ENCODE peak calls at places on chromosome 5, in seven cellular contexts. G, P, B, R, F, V and N are unnamed samples.

GRCh38 chr5:773517-774264 is 10.8 kb downstream of the ZDHHC11B start:
- DNase-seq in G (no peak), P (no peak), B (no peak), R (no peak), F (no peak), V (no peak), N (no peak)

GRCh38 chr5:106964102-106964501 is 706.6 kb downstream of the EFNA5 start:
- DNase-seq in G (no peak), P (no peak), B (no peak), R (peak), F (no peak), V (no peak), N (peak)

GRCh38 chr5:93582677-93583524 is at the start of gene NR2F1:
- DNase-seq in G (peak), P (peak), B (no peak), R (peak), F (no peak), V (peak), N (no peak)

GRCh38 chr5:116583823-116584222 is 9.2 kb upstream of the SEMA6A start:
- DNase-seq in G (no peak), P (no peak), B (no peak), R (no peak), F (no peak), V (no peak), N (peak)

GRCh38 chr5:134079748-134080581 is 34.5 kb upstream of the TCF7 start:
- DNase-seq in G (no peak), P (no peak), B (no peak), R (no peak), F (no peak), V (no peak), N (no peak)

GRCh38 chr5:135999396-136000139 is 29.2 kb upstream of the TGFBI start:
- DNase-seq in G (no peak), P (peak), B (no peak), R (peak), F (no peak), V (no peak), N (peak)

GRCh38 chr5:1479581-1480188 is 34.4 kb upstream of the SLC6A3 start:
- DNase-seq in G (no peak), P (no peak), B (peak), R (peak), F (peak), V (peak), N (no peak)

GRCh38 chr5:133687212-133688051 is 75.1 kb upstream of the FSTL4 start:
- DNase-seq in G (no peak), P (no peak), B (peak), R (no peak), F (no peak), V (peak), N (peak)

GRCh38 chr5:61614606-61615005 is 282.5 kb downstream of the ZSWIM6 start:
- DNase-seq in G (no peak), P (no peak), B (no peak), R (peak), F (no peak), V (no peak), N (no peak)

GRCh38 chr5:178072749-178073148 is 40.6 kb upstream of the N4BP3 start:
- DNase-seq in G (no peak), P (no peak), B (no peak), R (no peak), F (no peak), V (no peak), N (no peak)

GRCh38 chr5:93929146-93929545 is 187.7 kb upstream of the POU5F2 start:
- DNase-seq in G (no peak), P (no peak), B (no peak), R (no peak), F (no peak), V (no peak), N (no peak)

GRCh38 chr5:119808474-119808873 is 179.1 kb downstream of the FAM170A start:
- DNase-seq in G (no peak), P (no peak), B (no peak), R (no peak), F (no peak), V (no peak), N (no peak)

GRCh38 chr5:64767959-64768357 is 533 bp downstream of the SREK1IP1 start:
- DNase-seq in G (no peak), P (no peak), B (peak), R (no peak), F (no peak), V (peak), N (no peak)

GRCh38 chr5:59800375-59800893 is 93.1 kb downstream of the PDE4D start:
- DNase-seq in G (no peak), P (no peak), B (no peak), R (no peak), F (no peak), V (peak), N (no peak)

GRCh38 chr5:77333451-77334123 is 123.1 kb downstream of the PDE8B start:
- DNase-seq in G (no peak), P (no peak), B (peak), R (no peak), F (no peak), V (peak), N (no peak)

GRCh38 chr5:57368010-57368409 is 114.6 kb downstream of the ACTBL2 start:
- DNase-seq in G (no peak), P (peak), B (no peak), R (peak), F (no peak), V (no peak), N (peak)

GRCh38 chr5:102130386-102130785 is 165.7 kb downstream of the SLCO4C1 start:
- DNase-seq in G (no peak), P (no peak), B (no peak), R (no peak), F (no peak), V (no peak), N (no peak)

GRCh38 chr5:32736842-32737241 is 25.7 kb downstream of the NPR3 start:
- DNase-seq in G (no peak), P (no peak), B (no peak), R (no peak), F (no peak), V (no peak), N (no peak)

DNA sequence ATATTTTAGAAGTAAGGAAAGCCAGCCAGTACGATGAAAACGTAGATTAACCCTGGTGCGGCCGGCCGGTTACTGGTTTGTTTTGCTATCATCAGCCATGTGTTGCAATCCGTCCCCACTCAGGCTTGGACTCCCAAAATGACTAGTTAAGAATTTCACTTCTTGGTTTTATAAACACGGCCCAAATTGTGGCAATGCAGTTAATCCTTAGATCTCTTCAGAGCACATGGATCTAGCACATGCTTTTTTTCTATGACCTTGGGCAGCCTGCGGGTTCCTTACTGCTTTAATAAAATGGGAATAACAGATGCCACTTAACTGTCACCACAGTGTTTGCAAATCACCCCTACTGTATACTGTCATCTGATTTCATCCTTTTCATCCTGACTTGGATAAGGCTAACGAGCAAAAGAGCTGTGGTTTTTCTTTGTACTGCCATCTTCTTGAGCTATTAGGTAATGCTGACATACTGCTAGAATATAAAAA is 1.5 kb downstream of the NDFIP1 start:
- DNase-seq in G (no peak), P (no peak), B (no peak), R (peak), F (no peak), V (no peak), N (no peak)
- TF ChIP-seq CTCF in G (no peak), P (no peak), B (peak), R (peak), F (no peak), V (no peak), N (peak)

DNA sequence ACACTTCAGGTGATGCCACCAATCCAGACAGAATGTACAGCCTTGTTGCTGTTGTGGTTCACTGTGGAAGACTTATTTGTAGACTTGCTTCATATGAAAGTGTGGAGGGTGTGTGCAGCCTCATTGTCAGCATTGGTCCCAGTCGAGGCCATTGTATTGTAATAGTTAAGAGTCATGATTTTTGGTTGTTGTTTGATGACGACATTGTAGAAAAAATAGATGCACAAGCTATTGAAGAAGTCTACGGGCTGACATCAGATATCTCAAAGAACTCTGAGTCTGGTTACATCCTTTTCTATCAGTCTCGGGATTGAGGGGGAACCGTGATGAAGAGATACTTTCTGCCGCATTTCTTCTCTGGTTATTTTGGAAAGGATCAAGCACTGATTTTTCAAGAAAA is 56.4 kb upstream of the TLX3 start:
- DNase-seq in G (no peak), P (no peak), B (no peak), R (no peak), F (no peak), V (no peak), N (no peak)
- H3K27ac ChIP-seq in G (no peak), P (no peak), B (no peak), R (no peak), F (no peak), V (no peak), N (no peak)

DNA sequence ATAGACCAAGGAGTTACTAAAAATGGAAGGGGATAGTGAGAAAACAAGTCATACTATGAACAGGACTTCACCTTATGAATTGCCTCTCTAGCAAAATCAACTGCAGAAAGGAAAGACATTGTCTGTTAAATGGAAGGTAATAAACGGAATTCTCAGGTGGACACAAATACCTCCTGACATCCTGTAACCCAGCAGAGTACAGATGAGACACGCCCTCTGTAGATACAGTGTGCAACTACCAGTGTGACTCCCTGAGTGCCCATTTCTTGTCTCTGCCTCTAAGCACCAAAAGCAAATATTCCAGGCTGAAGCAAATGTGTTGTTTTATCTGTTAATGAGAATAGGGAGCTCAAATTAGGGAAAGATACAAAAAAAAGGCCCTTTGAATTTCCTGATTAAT is 12.2 kb upstream of the PLPP1 start:
- DNase-seq in G (no peak), P (no peak), B (no peak), R (peak), F (no peak), V (no peak), N (no peak)
- TF ChIP-seq CTCF in G (peak), P (no peak), B (no peak), R (no peak), F (no peak), V (no peak), N (peak)

DNA sequence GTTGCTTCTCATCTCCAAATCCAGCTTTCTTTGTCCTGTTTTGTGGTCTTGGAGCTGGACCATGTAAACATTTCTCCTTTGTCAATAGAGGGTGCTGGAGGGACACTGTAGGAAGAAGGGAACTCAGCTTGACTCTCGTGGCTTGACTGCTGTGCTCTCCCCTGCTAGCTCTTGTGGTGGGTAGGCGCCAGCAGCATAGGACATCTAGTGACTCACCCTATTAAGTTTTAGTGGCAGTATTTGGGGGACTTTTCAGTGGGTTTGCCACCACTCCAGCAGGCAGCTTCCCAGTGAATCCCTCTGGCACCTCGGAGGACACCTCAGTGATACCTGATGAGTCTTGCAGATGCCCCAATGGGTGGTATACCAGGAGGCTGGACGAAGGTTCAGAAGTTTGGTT is 97.8 kb downstream of the TSSK1B start:
- DNase-seq in G (peak), P (no peak), B (peak), R (peak), F (no peak), V (peak), N (peak)
- H3K27ac ChIP-seq in G (no peak), P (peak), B (no peak), R (no peak), F (no peak), V (no peak), N (no peak)

DNA sequence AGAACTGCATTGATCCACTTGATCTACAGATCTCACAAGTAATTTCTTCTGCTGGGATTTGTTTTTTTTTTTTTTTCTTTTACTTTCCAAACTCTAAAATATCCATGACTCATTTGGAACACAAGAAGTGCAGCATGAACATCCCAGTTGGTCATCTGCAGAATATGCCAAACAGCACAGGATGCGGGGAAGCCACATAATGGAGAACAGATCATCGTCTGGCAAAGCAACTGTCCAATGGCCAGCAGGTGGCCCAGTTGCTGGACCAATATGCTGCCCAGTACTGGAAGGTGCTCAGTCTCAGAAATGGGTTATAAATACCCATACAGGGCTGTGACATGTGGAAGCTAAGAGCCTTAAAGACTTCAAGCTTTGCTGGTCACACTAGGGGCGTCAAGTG is 221.3 kb upstream of the TAS2R1 start:
- DNase-seq in G (no peak), P (peak), B (peak), R (peak), F (no peak), V (peak), N (peak)
- TF ChIP-seq CTCF in G (peak), P (peak), B (peak), R (peak), F (no peak), V (peak), N (peak)

GRCh38 chr5:31471040-31471439 is 60.9 kb downstream of the DROSHA start:
- DNase-seq in G (no peak), P (no peak), B (no peak), R (no peak), F (no peak), V (no peak), N (no peak)

GRCh38 chr5:31469886-31470285 is 62.0 kb downstream of the DROSHA start:
- DNase-seq in G (no peak), P (no peak), B (no peak), R (no peak), F (no peak), V (no peak), N (no peak)

GRCh38 chr5:31471916-31472315 is 60.0 kb downstream of the DROSHA start:
- DNase-seq in G (no peak), P (no peak), B (no peak), R (no peak), F (no peak), V (no peak), N (no peak)

GRCh38 chr5:31469466-31469865 is 62.4 kb downstream of the DROSHA start:
- DNase-seq in G (no peak), P (no peak), B (no peak), R (no peak), F (no peak), V (no peak), N (no peak)

DNA sequence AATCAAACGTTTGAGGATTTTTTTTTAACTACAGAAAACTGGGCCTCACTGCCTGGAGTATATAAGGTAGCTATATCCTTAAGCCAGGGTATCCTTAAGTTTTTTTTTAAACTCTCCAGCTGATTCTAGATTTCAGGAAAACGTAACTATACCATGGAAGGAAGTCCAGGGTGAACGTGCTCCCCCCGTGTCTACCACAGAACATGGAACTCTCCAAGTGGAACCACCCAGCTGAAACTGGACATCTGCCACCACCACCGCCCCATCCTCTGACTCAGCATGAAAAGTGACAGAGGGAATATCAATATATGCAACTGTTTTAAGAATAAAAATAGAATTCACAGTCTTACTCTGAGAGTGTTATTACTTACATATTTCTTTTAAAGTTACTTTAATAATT is 61.3 kb downstream of the DROSHA start:
- DNase-seq in G (no peak), P (no peak), B (no peak), R (peak), F (no peak), V (no peak), N (no peak)
- H3K27ac ChIP-seq in G (no peak), P (no peak), B (no peak), R (no peak), F (no peak), V (no peak), N (no peak)

GRCh38 chr5:180606215-180606785 is 15.0 kb upstream of the SCGB3A1 start:
- DNase-seq in G (no peak), P (no peak), B (no peak), R (no peak), F (no peak), V (no peak), N (no peak)
- TF ChIP-seq CTCF in G (no peak), P (no peak), B (no peak), R (peak), F (no peak), V (no peak), N (no peak)

GRCh38 chr5:143893638-143894037 is 81.7 kb downstream of the HMHB1 start:
- DNase-seq in G (no peak), P (no peak), B (no peak), R (no peak), F (no peak), V (no peak), N (no peak)
- H3K27ac ChIP-seq in G (no peak), P (no peak), B (no peak), R (no peak), F (no peak), V (no peak), N (no peak)

GRCh38 chr5:148729182-148729581 is 74.9 kb upstream of the HTR4 start:
- DNase-seq in G (no peak), P (no peak), B (peak), R (peak), F (no peak), V (peak), N (no peak)
- TF ChIP-seq CTCF in G (peak), P (peak), B (peak), R (peak), F (no peak), V (peak), N (peak)

GRCh38 chr5:132065951-132066701 is 5.7 kb downstream of the IL3 start:
- DNase-seq in G (no peak), P (no peak), B (no peak), R (no peak), F (no peak), V (no peak), N (no peak)
- H3K27ac ChIP-seq in G (no peak), P (no peak), B (no peak), R (peak), F (no peak), V (no peak), N (no peak)